ENCODE peak calls at places on chromosome 19, in six cellular contexts. E is kidney epithelial cell, A is SK-N-SH, C is choroid plexus epithelial cell, P is SJSA1, N is BE2C. K is an unnamed sample.

GRCh38 chr19:18274303-18274775 is at the start of gene IQCN:
- DNase-seq in N (no peak), C (peak), A (no peak), E (no peak), P (no peak), K (peak)

GRCh38 chr19:6041991-6042421 is 64.1 kb upstream of the RANBP3 start:
- DNase-seq in E (no peak), A (no peak), P (peak), C (no peak), N (no peak), K (peak)

GRCh38 chr19:14428882-14429416 is 4.2 kb upstream of the PKN1 start:
- DNase-seq in C (no peak), A (no peak), N (no peak), P (no peak), E (no peak), K (no peak)

GRCh38 chr19:44847144-44848035 is 1.3 kb downstream of the NECTIN2 start:
- DNase-seq in A (peak), E (no peak), C (peak), N (peak), P (peak), K (peak)

GRCh38 chr19:29042450-29042849 is 170.5 kb downstream of the UQCRFS1 start:
- DNase-seq in C (no peak), A (no peak), P (no peak), E (no peak), N (no peak), K (no peak)

GRCh38 chr19:46756544-46756888 is 10.3 kb upstream of the STRN4 start:
- DNase-seq in C (no peak), E (no peak), P (no peak), A (no peak), N (no peak), K (no peak)

GRCh38 chr19:56712609-56713008 is 41.1 kb upstream of the ZNF835 start:
- DNase-seq in C (no peak), P (no peak), A (peak), E (no peak), N (no peak), K (no peak)

GRCh38 chr19:46713781-46714522 is 3.0 kb downstream of the PRKD2 start:
- DNase-seq in C (peak), P (peak), N (peak), A (peak), E (no peak), K (peak)

GRCh38 chr19:44846455-44847143 is 502 bp downstream of the NECTIN2 start:
- DNase-seq in E (no peak), A (peak), P (peak), N (no peak), C (peak), K (peak)

GRCh38 chr19:30228726-30229523 is 143.3 kb upstream of the ZNF536 start:
- DNase-seq in P (no peak), C (peak), E (no peak), N (peak), A (peak), K (peak)
- H3K4me3 ChIP-seq in P (peak), C (peak), E (peak), N (peak), A (peak), K (peak)

DNA sequence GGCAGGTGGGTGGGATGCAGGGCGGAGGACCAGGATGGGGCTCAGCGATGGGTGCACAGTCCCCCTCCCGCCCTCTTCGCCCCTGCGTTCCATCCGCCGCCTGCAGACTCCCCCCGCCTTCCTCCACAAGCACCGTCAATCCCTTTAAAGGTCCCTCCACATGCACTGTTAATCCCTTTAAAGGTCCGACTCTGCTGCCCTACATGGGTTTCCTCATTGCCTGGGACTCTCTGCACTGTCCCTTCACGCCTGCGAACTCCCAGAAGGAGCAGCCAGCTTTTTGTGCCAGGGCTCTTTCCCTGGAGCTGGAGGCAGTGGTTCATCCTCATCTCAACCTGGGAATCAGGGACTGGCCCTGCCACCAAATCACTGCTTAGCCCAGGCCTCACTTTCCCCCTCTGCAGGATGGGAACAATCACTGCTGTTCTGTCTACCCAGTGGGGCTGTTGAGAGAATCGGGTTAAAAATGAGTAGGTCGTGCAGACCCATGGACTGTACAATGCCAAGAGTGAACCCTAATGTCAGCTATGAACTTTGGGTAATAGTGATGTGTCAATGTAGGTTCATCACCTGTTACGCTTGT is 20.4 kb downstream of the ZNF574 start:
- DNase-seq in N (no peak), A (no peak), C (no peak), E (no peak), P (no peak), K (peak)
- H3K4me3 ChIP-seq in N (no peak), A (no peak), C (no peak), E (no peak), P (no peak), K (peak)

GRCh38 chr19:31339405-31339804 is 9.8 kb downstream of the TSHZ3 start:
- DNase-seq in C (no peak), A (peak), P (no peak), N (peak), E (no peak), K (peak)
- H3K4me3 ChIP-seq in C (no peak), A (no peak), P (no peak), N (peak), E (no peak), K (no peak)

GRCh38 chr19:38841787-38842438 is 7.9 kb downstream of the HNRNPL start:
- DNase-seq in N (no peak), E (no peak), A (no peak), P (no peak), C (no peak), K (peak)

GRCh38 chr19:38841180-38841766 is 8.5 kb downstream of the HNRNPL start:
- DNase-seq in N (no peak), E (no peak), P (no peak), A (no peak), C (no peak), K (peak)

GRCh38 chr19:38839816-38840582 is 8.4 kb upstream of the ECH1 start:
- DNase-seq in A (no peak), C (no peak), E (no peak), N (peak), P (no peak), K (peak)

GRCh38 chr19:38838986-38839761 is 7.6 kb upstream of the ECH1 start:
- DNase-seq in P (no peak), E (no peak), C (no peak), A (no peak), N (no peak), K (peak)

DNA sequence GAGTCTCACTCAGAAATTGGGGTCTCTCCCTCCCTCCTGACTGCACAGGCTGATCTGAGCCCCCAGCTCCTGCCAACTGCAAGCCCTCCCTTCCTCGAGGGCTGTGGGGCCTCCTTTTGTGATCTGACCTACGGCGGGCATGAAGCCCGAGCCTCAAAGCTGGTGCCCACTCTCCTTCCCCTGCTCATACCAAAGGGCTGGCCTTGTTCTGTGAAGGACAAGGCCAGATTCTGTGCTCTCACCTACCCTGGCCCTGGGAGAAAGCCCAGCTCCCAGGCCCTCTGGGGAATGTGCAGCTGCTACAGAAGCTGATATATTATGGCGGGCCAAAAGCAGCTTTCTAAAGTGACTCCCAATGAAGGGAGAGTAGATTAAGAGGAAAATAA is 9.0 kb upstream of the ECH1 start:
- DNase-seq in E (no peak), C (no peak), P (no peak), A (no peak), N (peak), K (peak)
- H3K4me3 ChIP-seq in E (no peak), C (no peak), P (no peak), A (no peak), N (no peak), K (no peak)

GRCh38 chr19:11191934-11192333 is 5.4 kb downstream of the KANK2 start:
- DNase-seq in A (no peak), N (no peak), C (no peak), P (no peak), E (no peak), K (no peak)
- H3K4me3 ChIP-seq in A (no peak), N (no peak), C (no peak), P (no peak), E (no peak), K (no peak)

GRCh38 chr19:21323000-21323399 is 6.2 kb downstream of the ZNF708 start:
- DNase-seq in P (no peak), N (no peak), E (no peak), A (no peak), C (no peak), K (no peak)
- H3K4me3 ChIP-seq in P (no peak), N (no peak), E (no peak), A (no peak), C (no peak), K (no peak)

GRCh38 chr19:50417850-50418185 is 920 bp upstream of the SPIB start:
- DNase-seq in P (no peak), E (no peak), C (no peak), N (no peak), A (no peak), K (no peak)
- H3K4me3 ChIP-seq in P (no peak), E (no peak), C (no peak), N (no peak), A (no peak), K (no peak)

GRCh38 chr19:3370214-3370720 is 3.9 kb downstream of the NFIC start:
- DNase-seq in C (peak), A (peak), E (no peak), P (no peak), N (no peak), K (peak)
- H3K4me3 ChIP-seq in C (peak), A (no peak), E (no peak), P (no peak), N (no peak), K (peak)

DNA sequence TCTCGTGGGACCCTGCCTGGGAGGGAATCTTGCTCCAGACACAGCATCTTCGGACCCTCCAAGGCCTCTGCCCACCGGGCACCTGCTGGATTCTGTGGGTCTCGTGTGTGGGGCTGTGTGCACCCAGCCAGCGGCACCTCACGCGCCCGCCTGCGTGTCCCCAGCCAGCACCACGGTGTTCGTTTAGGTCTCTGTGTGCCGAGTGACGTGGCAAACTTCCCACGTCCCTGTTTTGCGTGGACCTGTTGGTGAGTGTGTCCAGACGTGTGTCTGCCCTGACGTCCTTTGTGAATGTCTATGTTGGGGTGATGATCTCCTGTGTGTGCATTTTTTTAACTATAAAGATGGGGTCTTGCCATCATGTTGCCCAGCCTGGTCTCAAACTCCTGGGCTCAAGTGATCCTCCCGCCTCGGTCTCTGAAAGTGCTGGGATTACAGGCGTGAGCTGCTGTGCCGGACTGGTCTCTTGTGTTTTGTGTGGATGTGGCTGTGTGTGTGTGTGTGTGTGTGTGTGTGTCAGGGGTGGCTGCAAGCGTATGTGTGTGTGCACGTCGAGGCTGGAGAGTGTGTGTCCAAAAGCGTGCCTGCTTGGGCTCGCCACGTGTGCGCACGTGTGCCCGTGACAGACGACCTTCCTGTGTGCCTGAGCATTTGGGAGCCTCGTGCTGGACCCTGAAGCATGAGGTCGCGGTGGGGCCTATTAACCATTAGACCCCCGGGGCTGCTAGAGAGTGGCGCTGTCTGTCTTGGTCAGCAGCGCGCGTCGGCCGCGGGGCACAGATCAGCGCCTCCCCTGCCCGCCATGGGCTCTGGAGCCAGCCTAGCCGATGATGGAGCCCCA is 15.7 kb downstream of the ARID3A start:
- DNase-seq in E (no peak), P (no peak), N (no peak), A (no peak), C (no peak), K (no peak)
- H3K4me3 ChIP-seq in E (no peak), P (peak), N (peak), A (peak), C (no peak), K (no peak)

GRCh38 chr19:50551034-50551712 is 17.1 kb downstream of the LRRC4B start:
- DNase-seq in C (no peak), A (peak), P (no peak), N (no peak), E (no peak), K (peak)

GRCh38 chr19:50552540-50552939 is 15.7 kb downstream of the LRRC4B start:
- DNase-seq in E (no peak), C (no peak), A (no peak), P (no peak), N (no peak), K (no peak)

GRCh38 chr19:50550594-50550966 is 17.7 kb downstream of the LRRC4B start:
- DNase-seq in N (no peak), E (no peak), C (no peak), P (no peak), A (no peak), K (no peak)

GRCh38 chr19:50553134-50553703 is 15.0 kb downstream of the LRRC4B start:
- DNase-seq in C (no peak), P (no peak), N (no peak), E (no peak), A (no peak), K (no peak)

GRCh38 chr19:50551713-50552187 is 16.5 kb downstream of the LRRC4B start:
- DNase-seq in N (no peak), A (peak), E (no peak), C (no peak), P (no peak), K (peak)
- H3K4me3 ChIP-seq in N (no peak), A (no peak), E (no peak), C (no peak), P (no peak), K (peak)

K was measured in H7.